ENCODE peak calls at places on chromosomes 5 and 9, in eight cellular contexts. K, Q, V, O, J, Y, U and D are unnamed samples. For H3K27me3, the result is how much of the 10 kb centered on the place peaks cover.

GRCh38 chr5:143376911-143377838 is 26.3 kb downstream of the NR3C1 start:
- DNase-seq in K (peak), Q (no peak), V (no peak), O (no peak), J (no peak), Y (peak), U (no peak), D (no peak)

GRCh38 chr5:164146223-164146622 is 640.8 kb downstream of the MAT2B start:
- DNase-seq in K (no peak), Q (no peak), V (no peak), O (no peak), J (no peak), Y (no peak), U (no peak), D (no peak)

GRCh38 chr5:138370537-138370936 is 18.1 kb downstream of the KDM3B start:
- DNase-seq in K (no peak), Q (no peak), V (no peak), O (no peak), J (no peak), Y (peak), U (no peak), D (no peak)

GRCh38 chr9:12908910-12909309 is 134.1 kb downstream of the LURAP1L start:
- DNase-seq in K (peak), Q (no peak), V (no peak), O (no peak), J (no peak), Y (no peak), U (no peak), D (no peak)

GRCh38 chr5:73940026-73940425 is 314.0 kb downstream of the ARHGEF28 start:
- DNase-seq in K (no peak), Q (no peak), V (no peak), O (no peak), J (no peak), Y (no peak), U (no peak), D (no peak)

GRCh38 chr5:10863763-10864383 is 102.8 kb upstream of the DAP start:
- DNase-seq in K (no peak), Q (peak), V (no peak), O (peak), J (peak), Y (peak), U (peak), D (no peak)

GRCh38 chr5:66958984-66959641 is 237.5 kb downstream of the CD180 start:
- DNase-seq in K (peak), Q (no peak), V (peak), O (peak), J (no peak), Y (peak), U (peak), D (no peak)

GRCh38 chr9:18260527-18260926 is 213.4 kb upstream of the ADAMTSL1 start:
- DNase-seq in K (no peak), Q (no peak), V (peak), O (no peak), J (no peak), Y (no peak), U (no peak), D (no peak)

GRCh38 chr5:120678279-120678678 is 214.2 kb downstream of the PRR16 start:
- DNase-seq in K (no peak), Q (no peak), V (no peak), O (no peak), J (no peak), Y (no peak), U (no peak), D (no peak)

GRCh38 chr5:149493316-149493715 is 57.9 kb downstream of the CSNK1A1 start:
- DNase-seq in K (peak), Q (no peak), V (no peak), O (no peak), J (no peak), Y (no peak), U (no peak), D (no peak)

GRCh38 chr5:116778015-116778414 is 203.4 kb upstream of the SEMA6A start:
- DNase-seq in K (no peak), Q (no peak), V (no peak), O (no peak), J (no peak), Y (peak), U (no peak), D (peak)

GRCh38 chr9:12464910-12465512 is 228.2 kb upstream of the TYRP1 start:
- DNase-seq in K (no peak), Q (peak), V (no peak), O (no peak), J (peak), Y (peak), U (no peak), D (no peak)

GRCh38 chr5:127564002-127564769 is 46.7 kb downstream of the PRRC1 start:
- DNase-seq in K (peak), Q (peak), V (no peak), O (no peak), J (peak), Y (peak), U (no peak), D (no peak)

GRCh38 chr9:129865668-129866320 is 30.5 kb downstream of the USP20 start:
- DNase-seq in K (no peak), Q (no peak), V (no peak), O (no peak), J (no peak), Y (no peak), U (no peak), D (no peak)

GRCh38 chr5:37837101-37838032 is 2.5 kb downstream of the GDNF start:
- DNase-seq in K (no peak), Q (peak), V (peak), O (peak), J (peak), Y (peak), U (peak), D (peak)

GRCh38 chr5:172170251-172170701 is 17.7 kb downstream of the STK10 start:
- DNase-seq in K (no peak), Q (no peak), V (no peak), O (peak), J (peak), Y (no peak), U (no peak), D (no peak)

GRCh38 chr9:106075991-106076390 is 381.6 kb downstream of the TMEM38B start:
- DNase-seq in K (no peak), Q (no peak), V (no peak), O (no peak), J (no peak), Y (no peak), U (no peak), D (no peak)

GRCh38 chr9:81650836-81651545 is 38.4 kb downstream of the TLE1 start:
- DNase-seq in K (no peak), Q (no peak), V (no peak), O (no peak), J (no peak), Y (peak), U (no peak), D (no peak)

GRCh38 chr5:77177576-77177975 is 32.9 kb upstream of the PDE8B start:
- DNase-seq in K (no peak), Q (no peak), V (no peak), O (no peak), J (no peak), Y (no peak), U (no peak), D (no peak)

GRCh38 chr5:78650562-78650930 is 2.0 kb upstream of the LHFPL2 start:
- DNase-seq in K (no peak), Q (no peak), V (no peak), O (no peak), J (no peak), Y (no peak), U (no peak), D (no peak)

GRCh38 chr5:78649220-78649700 is 688 bp upstream of the LHFPL2 start:
- DNase-seq in K (no peak), Q (no peak), V (peak), O (no peak), J (no peak), Y (peak), U (no peak), D (no peak)

GRCh38 chr5:78648359-78649219 is at the start of gene LHFPL2:
- DNase-seq in K (no peak), Q (peak), V (peak), O (peak), J (peak), Y (peak), U (peak), D (peak)

GRCh38 chr5:78651468-78651867 is 2.9 kb upstream of the LHFPL2 start:
- DNase-seq in K (no peak), Q (no peak), V (no peak), O (no peak), J (no peak), Y (no peak), U (no peak), D (no peak)

DNA sequence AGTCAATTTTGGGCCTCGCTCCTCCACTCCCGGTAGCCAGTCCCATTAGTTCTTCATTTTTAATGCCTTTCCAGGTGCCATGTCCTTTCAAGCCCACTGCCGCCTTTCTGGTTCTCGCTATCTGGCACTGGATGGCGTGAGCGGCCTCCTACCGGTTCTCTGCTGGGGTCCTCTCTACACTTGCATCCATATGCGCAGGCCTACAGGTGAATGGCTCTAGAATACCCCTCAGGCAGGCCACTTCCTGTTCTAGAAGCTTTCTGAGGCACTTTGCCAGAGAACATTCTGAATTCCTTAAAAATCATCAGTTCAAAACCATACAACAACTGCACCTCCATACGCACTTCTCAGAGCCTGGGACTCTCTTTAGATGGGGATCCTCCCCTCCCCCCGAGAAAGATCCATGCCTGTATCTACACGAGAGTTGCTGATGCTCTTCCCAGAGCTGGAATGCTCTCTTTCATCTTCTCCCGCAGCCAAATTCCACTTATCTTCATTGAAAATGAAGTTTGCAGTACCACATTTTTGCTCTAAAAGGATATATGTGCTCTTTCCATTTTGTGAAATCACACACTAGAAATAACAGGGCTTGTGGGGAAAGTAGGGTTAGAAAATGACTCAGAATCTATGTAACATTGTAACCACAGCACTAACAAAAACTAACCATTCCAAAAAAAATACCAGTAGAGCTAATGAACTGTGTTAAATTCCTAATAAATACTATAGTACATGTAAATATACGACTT is 1.4 kb upstream of the LHFPL2 start:
- DNase-seq in K (no peak), Q (no peak), V (no peak), O (no peak), J (no peak), Y (no peak), U (no peak), D (no peak)
- H3K4me3 ChIP-seq in K (no peak), Q (no peak), V (no peak), O (no peak), J (no peak), Y (no peak), U (no peak), D (no peak)

GRCh38 chr9:21995652-21996275 is 1.2 kb downstream of the CDKN2B-AS1 start:
- DNase-seq in K (no peak), Q (no peak), V (peak), O (peak), J (peak), Y (no peak), U (peak), D (no peak)
- H3K27me3 ChIP-seq in K (under half), Q (under half), V (under half), O (under half), J (under half), Y (under half), U (under half), D (half or more)

GRCh38 chr5:96432245-96433065 is 593 bp downstream of the PCSK1 start:
- DNase-seq in K (no peak), Q (no peak), V (no peak), O (no peak), J (no peak), Y (peak), U (peak), D (no peak)
- H3K4me3 ChIP-seq in K (no peak), Q (no peak), V (no peak), O (no peak), J (no peak), Y (peak), U (peak), D (peak)

DNA sequence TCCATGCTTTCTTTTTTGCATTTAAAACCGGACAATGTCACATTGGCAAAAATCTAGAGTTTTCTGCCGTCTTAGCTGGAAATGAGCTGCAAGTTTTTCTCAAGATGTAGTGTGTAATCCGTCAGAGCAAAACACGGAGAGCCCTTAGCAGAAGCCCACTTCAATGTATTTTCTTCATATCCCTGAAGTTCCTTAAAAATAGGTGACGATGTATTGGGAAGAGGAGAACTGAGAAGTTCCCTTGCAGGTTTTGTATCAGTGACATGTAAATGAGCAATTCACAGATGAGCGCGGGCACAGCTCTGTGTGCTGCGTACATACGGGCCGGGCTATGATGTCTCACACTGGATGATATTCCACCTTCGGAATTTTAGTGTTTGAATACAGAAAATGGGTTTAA is 14.8 kb upstream of the CLPTM1L start:
- DNase-seq in K (no peak), Q (no peak), V (no peak), O (no peak), J (no peak), Y (no peak), U (no peak), D (no peak)
- H3K27me3 ChIP-seq in K (half or more), Q (under half), V (under half), O (half or more), J (under half), Y (half or more), U (under half), D (under half)

DNA sequence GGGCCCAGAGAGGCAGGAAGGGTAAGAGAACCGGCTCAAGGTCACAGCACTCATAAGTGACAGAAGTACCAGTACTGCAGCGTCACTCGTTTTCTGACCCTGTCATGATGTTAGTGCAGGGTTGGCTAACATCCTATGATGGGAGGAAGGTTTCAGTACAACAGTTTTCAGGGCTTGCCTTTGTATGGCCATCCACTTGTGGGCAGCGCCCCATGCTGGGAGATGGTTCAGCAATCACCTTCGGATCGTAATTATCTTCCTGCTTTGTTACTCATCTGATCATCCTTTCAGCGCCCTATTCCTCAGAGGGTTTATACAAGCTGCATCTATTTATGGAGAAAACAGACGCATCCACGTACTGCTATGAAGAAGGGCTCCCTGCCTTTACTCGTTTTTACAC is 2.4 kb downstream of the MAP1B start:
- DNase-seq in K (no peak), Q (no peak), V (no peak), O (no peak), J (no peak), Y (no peak), U (peak), D (no peak)
- H3K4me3 ChIP-seq in K (peak), Q (no peak), V (no peak), O (peak), J (no peak), Y (peak), U (peak), D (peak)

DNA sequence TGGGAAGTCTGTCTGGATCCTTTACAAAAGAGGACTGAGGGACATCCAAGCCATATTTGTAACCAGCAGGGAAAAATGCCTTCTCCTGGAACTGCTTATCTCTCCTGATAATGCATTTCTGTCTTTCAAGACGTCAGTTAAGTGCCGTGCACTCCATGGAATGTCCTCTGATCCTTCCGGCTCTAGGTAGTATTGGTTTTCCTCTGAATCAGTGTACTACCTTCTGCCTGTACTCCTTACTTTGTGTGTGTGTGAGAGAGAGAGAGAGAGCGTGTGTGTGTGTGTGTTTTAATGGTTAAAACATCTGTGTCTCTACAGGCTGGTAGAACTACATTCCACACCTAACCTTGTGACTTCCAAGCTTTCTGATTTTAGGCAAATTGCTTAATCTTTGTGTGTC is 89.9 kb downstream of the PIP5K1B start:
- DNase-seq in K (peak), Q (no peak), V (no peak), O (no peak), J (no peak), Y (no peak), U (no peak), D (no peak)
- H3K27me3 ChIP-seq in K (half or more), Q (under half), V (under half), O (under half), J (under half), Y (half or more), U (under half), D (under half)

DNA sequence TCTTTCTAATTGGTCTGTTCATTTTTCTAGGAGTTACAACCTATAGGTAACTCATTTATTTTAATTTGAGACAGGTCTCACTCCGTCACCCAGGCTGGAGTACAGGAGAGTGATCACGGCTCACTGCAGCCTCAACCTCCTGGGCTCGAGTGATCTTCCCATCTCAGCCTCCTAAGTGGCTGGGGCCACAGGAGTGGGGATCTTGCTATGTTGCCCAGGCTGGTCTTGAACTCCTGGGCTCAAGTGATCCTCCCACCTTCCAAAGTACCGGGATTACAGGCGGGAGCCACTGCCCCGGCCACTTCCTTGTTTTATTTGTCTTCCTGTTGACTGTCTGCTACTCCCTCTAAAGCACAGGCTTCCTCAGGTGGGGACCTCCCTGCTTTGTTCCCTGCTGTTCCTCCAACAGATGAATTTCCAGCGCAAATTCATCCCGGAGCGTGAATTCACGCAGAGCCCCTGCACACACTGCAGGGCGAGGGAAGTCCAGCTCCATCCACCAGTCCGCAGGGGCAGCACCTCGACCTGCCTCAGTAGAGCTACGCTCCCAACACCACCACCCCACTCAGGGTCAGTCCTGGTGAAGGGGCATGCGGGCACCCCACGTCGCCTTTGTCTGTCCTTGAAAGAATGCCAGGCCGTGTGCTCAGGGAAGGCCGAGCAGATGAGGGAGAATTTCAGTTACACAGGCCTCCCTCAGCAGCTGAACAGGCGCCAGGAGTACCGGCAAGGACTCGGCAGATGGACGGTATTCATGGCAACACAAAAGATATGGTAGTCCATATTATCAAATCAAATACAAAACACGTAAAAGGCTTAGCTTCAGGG is 6.3 kb downstream of the QSOX2 start:
- DNase-seq in K (no peak), Q (no peak), V (no peak), O (no peak), J (no peak), Y (no peak), U (no peak), D (no peak)
- H3K4me3 ChIP-seq in K (no peak), Q (no peak), V (no peak), O (no peak), J (no peak), Y (no peak), U (no peak), D (no peak)

DNA sequence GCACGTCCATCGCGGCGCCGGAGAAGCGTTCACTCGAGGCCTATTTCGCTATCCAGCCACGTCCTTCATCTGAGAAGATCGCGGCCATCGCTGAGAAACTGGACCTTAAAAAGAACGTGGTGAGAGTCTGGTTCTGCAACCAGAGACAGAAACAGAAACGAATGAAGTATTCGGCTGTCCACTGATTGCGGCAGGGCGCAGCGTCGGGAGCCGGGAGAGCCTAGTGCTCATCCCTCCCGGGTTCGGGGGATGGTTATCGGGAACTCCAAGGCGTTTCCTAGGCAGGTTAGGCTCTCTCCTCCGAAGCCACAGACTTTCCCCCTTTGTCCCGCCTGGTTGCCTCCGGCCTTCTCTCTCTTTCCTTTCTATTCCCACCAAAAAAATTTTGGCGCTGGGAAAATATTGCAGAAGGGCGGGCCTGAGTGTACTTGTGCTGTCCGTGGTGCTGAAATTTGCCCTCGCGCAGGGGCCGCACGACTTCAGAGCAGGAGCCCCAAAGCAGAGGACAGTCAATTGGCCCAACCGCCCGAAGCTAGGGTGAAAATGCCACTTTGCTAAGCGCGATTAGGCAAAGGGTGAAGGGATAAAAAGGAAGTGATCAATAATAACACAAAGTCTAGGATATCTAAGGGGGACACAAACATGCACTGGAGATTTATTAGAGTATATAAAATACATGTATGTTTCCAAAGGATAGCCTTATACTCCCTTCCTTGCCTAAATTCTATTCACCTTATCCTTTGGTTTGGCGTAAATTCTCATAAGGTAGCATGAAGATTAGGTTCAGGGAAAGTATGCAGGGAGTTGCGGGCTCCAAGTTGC is 1.8 kb downstream of the POU4F3 start:
- DNase-seq in K (no peak), Q (no peak), V (peak), O (peak), J (peak), Y (peak), U (peak), D (no peak)
- H3K27me3 ChIP-seq in K (half or more), Q (under half), V (under half), O (half or more), J (half or more), Y (half or more), U (under half), D (under half)